ENCODE peak calls at places on chromosomes 13 and 19, in eight cellular contexts. One of them, this sample, is unnamed.

GRCh38 chr13:73602295-73602694 is 531.9 kb downstream of the KLF12 start:
- DNase-seq in HL-60: no peak
- DNase-seq in GM23338: peak; percentile 22
- DNase-seq in HFF-Myc: peak; percentile 2
- DNase-seq in psoas muscle: no peak
- DNase-seq in left ventricle myocardium inferior: no peak
- DNase-seq in astrocyte of the spinal cord: peak; percentile 19
- DNase-seq in aorta: no peak
- DNase-seq in this sample: peak; percentile 48

GRCh38 chr13:51714663-51715168 is 89.2 kb downstream of the DHRS12 start:
- DNase-seq in left ventricle myocardium inferior: no peak
- DNase-seq in psoas muscle: no peak
- DNase-seq in GM23338: no peak
- DNase-seq in HL-60: peak; percentile 49
- DNase-seq in aorta: no peak
- DNase-seq in HFF-Myc: no peak
- DNase-seq in astrocyte of the spinal cord: peak; percentile 64
- DNase-seq in this sample: no peak

GRCh38 chr19:49324801-49325491 is at the start of gene SLC6A16:
- DNase-seq in aorta: no peak
- DNase-seq in psoas muscle: no peak
- DNase-seq in HL-60: no peak
- DNase-seq in astrocyte of the spinal cord: no peak
- DNase-seq in left ventricle myocardium inferior: no peak
- DNase-seq in GM23338: no peak
- DNase-seq in HFF-Myc: no peak
- DNase-seq in this sample: no peak

GRCh38 chr19:52542984-52543664 is 15.7 kb downstream of the ZNF808 start:
- DNase-seq in aorta: no peak
- DNase-seq in psoas muscle: no peak
- DNase-seq in HFF-Myc: no peak
- DNase-seq in astrocyte of the spinal cord: no peak
- DNase-seq in left ventricle myocardium inferior: no peak
- DNase-seq in HL-60: peak; percentile 20
- DNase-seq in GM23338: no peak
- DNase-seq in this sample: no peak

GRCh38 chr13:99431927-99432636 is 69.2 kb upstream of the TM9SF2 start:
- DNase-seq in GM23338: no peak
- DNase-seq in aorta: no peak
- DNase-seq in HL-60: peak; percentile 43
- DNase-seq in HFF-Myc: no peak
- DNase-seq in left ventricle myocardium inferior: no peak
- DNase-seq in astrocyte of the spinal cord: no peak
- DNase-seq in psoas muscle: no peak
- DNase-seq in this sample: no peak

GRCh38 chr13:39051157-39051556 is 12.9 kb downstream of the NHLRC3 start:
- DNase-seq in aorta: no peak
- DNase-seq in HFF-Myc: no peak
- DNase-seq in psoas muscle: no peak
- DNase-seq in HL-60: no peak
- DNase-seq in astrocyte of the spinal cord: peak; percentile 59
- DNase-seq in left ventricle myocardium inferior: no peak
- DNase-seq in GM23338: peak; percentile 46
- DNase-seq in this sample: peak; percentile 80

GRCh38 chr19:772730-773436 is 22.0 kb downstream of the MISP start:
- DNase-seq in HL-60: no peak
- DNase-seq in HFF-Myc: no peak
- DNase-seq in GM23338: peak; percentile 72
- DNase-seq in astrocyte of the spinal cord: no peak
- DNase-seq in aorta: no peak
- DNase-seq in left ventricle myocardium inferior: no peak
- DNase-seq in psoas muscle: no peak
- DNase-seq in this sample: no peak

GRCh38 chr13:26425439-26426358 is 131.8 kb upstream of the WASF3 start:
- DNase-seq in astrocyte of the spinal cord: peak; percentile 8
- DNase-seq in psoas muscle: no peak
- DNase-seq in HFF-Myc: no peak
- DNase-seq in GM23338: no peak
- DNase-seq in HL-60: no peak
- DNase-seq in left ventricle myocardium inferior: no peak
- DNase-seq in aorta: no peak
- DNase-seq in this sample: no peak

GRCh38 chr13:40494513-40494912 is 171.9 kb downstream of the FOXO1 start:
- DNase-seq in psoas muscle: no peak
- DNase-seq in HL-60: no peak
- DNase-seq in GM23338: no peak
- DNase-seq in left ventricle myocardium inferior: no peak
- DNase-seq in HFF-Myc: no peak
- DNase-seq in astrocyte of the spinal cord: peak; percentile 22
- DNase-seq in aorta: no peak
- DNase-seq in this sample: no peak

GRCh38 chr19:54674021-54674617 is 11.3 kb downstream of the LILRB4 start:
- DNase-seq in aorta: no peak
- DNase-seq in astrocyte of the spinal cord: no peak
- DNase-seq in left ventricle myocardium inferior: no peak
- DNase-seq in psoas muscle: no peak
- DNase-seq in HL-60: peak; percentile 39
- DNase-seq in GM23338: peak; percentile 86
- DNase-seq in HFF-Myc: no peak
- DNase-seq in this sample: peak; percentile 61

GRCh38 chr13:101640797-101641400 is 188.4 kb downstream of the ITGBL1 start:
- DNase-seq in GM23338: no peak
- DNase-seq in psoas muscle: no peak
- DNase-seq in HL-60: no peak
- DNase-seq in astrocyte of the spinal cord: peak; percentile 76
- DNase-seq in aorta: no peak
- DNase-seq in HFF-Myc: peak; percentile 66
- DNase-seq in left ventricle myocardium inferior: no peak
- DNase-seq in this sample: peak; percentile 74

GRCh38 chr19:18373892-18374629 is 11.9 kb upstream of the GDF15 start:
- DNase-seq in psoas muscle: peak; percentile 94
- DNase-seq in GM23338: peak; percentile 96
- DNase-seq in aorta: peak; percentile 96
- DNase-seq in left ventricle myocardium inferior: peak; percentile 90
- DNase-seq in HFF-Myc: peak; percentile 96
- DNase-seq in HL-60: peak; percentile 85
- DNase-seq in astrocyte of the spinal cord: peak; percentile 99
- DNase-seq in this sample: peak; percentile 86

GRCh38 chr13:49374585-49375290 is 69.1 kb downstream of the CAB39L start:
- DNase-seq in left ventricle myocardium inferior: no peak
- DNase-seq in HL-60: no peak
- DNase-seq in GM23338: no peak
- DNase-seq in aorta: no peak
- DNase-seq in psoas muscle: no peak
- DNase-seq in HFF-Myc: no peak
- DNase-seq in astrocyte of the spinal cord: peak; percentile 75
- DNase-seq in this sample: peak; percentile 34

GRCh38 chr19:11494634-11495285 is 10.9 kb downstream of the ZNF653 start:
- DNase-seq in left ventricle myocardium inferior: no peak
- DNase-seq in HFF-Myc: no peak
- DNase-seq in GM23338: no peak
- DNase-seq in astrocyte of the spinal cord: no peak
- DNase-seq in psoas muscle: no peak
- DNase-seq in HL-60: no peak
- DNase-seq in aorta: no peak
- DNase-seq in this sample: no peak

GRCh38 chr19:4456566-4456842 is 1.1 kb downstream of the UBXN6 start:
- DNase-seq in psoas muscle: peak; percentile 19
- DNase-seq in left ventricle myocardium inferior: no peak
- DNase-seq in aorta: no peak
- DNase-seq in HL-60: no peak
- DNase-seq in GM23338: no peak
- DNase-seq in astrocyte of the spinal cord: peak; percentile 64
- DNase-seq in HFF-Myc: no peak
- DNase-seq in this sample: peak; percentile 76

GRCh38 chr13:101152184-101152583 is 264.1 kb downstream of the NALCN start:
- DNase-seq in aorta: no peak
- DNase-seq in psoas muscle: no peak
- DNase-seq in HFF-Myc: no peak
- DNase-seq in HL-60: no peak
- DNase-seq in GM23338: no peak
- DNase-seq in astrocyte of the spinal cord: no peak
- DNase-seq in left ventricle myocardium inferior: no peak
- DNase-seq in this sample: no peak

DNA sequence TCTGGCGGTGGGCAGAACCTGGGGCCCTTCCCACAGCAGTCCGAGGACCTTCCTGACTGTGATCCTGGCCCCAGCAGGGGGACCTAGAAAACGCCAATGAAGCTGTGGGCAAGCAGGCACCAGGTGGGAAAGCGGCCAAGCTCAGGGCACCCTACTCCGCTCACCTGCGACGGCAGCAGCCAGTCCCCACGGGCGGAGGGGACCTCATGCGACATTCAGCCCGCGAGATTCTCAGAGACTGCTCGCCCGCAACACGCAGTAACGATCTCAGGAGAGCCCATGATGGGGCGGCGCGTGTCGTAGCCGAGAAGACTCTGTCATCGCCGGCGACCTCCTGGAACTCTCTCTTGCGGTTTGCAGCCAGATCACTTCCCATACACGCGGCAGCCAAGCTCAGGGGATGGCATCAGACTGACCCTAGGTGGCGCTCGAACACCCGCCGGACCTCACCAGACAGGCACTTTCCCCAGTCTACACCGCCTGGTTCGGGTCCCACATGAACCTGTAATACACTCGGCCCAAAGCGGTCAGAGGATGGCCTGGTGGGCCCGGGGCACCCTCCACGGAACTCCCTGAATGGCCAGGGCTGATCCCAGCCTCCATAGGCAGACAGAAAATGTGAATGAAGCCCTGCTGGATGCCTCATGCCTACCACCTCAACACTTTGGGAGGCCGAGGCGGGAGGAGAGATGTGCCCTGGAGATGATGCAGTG is 26.5 kb downstream of the MAN2B1 start:
- DNase-seq in aorta: peak; percentile 94
- DNase-seq in astrocyte of the spinal cord: peak; percentile 71
- DNase-seq in HFF-Myc: peak; percentile 51
- DNase-seq in psoas muscle: peak; percentile 82
- DNase-seq in left ventricle myocardium inferior: peak; percentile 81
- DNase-seq in HL-60: peak; percentile 91
- DNase-seq in GM23338: peak; percentile 92
- DNase-seq in this sample: peak; percentile 87
- H3K4me3 ChIP-seq in aorta: no peak overlapping the region
- H3K4me3 ChIP-seq in astrocyte of the spinal cord: no peak overlapping the region
- H3K4me3 ChIP-seq in HFF-Myc: no peak overlapping the region
- H3K4me3 ChIP-seq in psoas muscle: peak overlapping the region; percentile 45
- H3K4me3 ChIP-seq in left ventricle myocardium inferior: peak overlapping the region; percentile 49
- H3K4me3 ChIP-seq in HL-60: no peak overlapping the region
- H3K4me3 ChIP-seq in GM23338: peak overlapping the region; percentile 53
- H3K4me3 ChIP-seq in this sample: no peak overlapping the region

DNA sequence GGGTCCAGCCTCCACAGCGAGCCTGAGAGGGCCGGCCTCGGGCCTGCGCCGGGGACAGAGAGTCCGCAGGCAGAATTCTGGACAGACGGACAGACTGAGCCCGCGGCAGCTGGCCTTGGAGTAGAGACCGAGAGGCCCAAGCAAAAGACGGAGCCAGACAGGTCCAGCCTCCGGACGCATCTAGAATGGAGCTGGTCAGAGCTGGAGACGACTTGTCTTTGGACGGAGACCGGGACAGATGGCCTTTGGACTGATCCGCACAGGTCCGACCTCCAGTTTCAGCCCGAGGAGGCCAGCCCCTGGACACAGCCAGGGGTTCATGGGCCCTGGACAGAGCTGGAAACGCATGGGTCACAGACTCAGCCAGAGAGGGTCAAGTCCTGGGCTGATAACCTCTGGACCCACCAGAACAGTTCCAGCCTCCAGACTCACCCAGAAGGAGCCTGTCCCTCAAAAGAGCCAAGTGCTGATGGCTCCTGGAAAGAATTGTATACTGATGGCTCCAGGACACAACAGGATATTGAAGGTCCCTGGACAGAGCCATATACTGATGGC is 490 bp downstream of the ITPKC start:
- DNase-seq in psoas muscle: no peak
- DNase-seq in left ventricle myocardium inferior: no peak
- DNase-seq in aorta: no peak
- DNase-seq in HFF-Myc: no peak
- DNase-seq in GM23338: no peak
- DNase-seq in HL-60: no peak
- DNase-seq in astrocyte of the spinal cord: no peak
- DNase-seq in this sample: no peak
- H3K4me3 ChIP-seq in psoas muscle: peak overlapping the region; percentile 76
- H3K4me3 ChIP-seq in left ventricle myocardium inferior: peak overlapping the region; percentile 85
- H3K4me3 ChIP-seq in aorta: peak overlapping the region; percentile 84
- H3K4me3 ChIP-seq in HFF-Myc: peak overlapping the region; percentile 69
- H3K4me3 ChIP-seq in GM23338: peak overlapping the region; percentile 99
- H3K4me3 ChIP-seq in HL-60: peak overlapping the region; percentile 74
- H3K4me3 ChIP-seq in astrocyte of the spinal cord: peak overlapping the region; percentile 83
- H3K4me3 ChIP-seq in this sample: peak overlapping the region; percentile 68

DNA sequence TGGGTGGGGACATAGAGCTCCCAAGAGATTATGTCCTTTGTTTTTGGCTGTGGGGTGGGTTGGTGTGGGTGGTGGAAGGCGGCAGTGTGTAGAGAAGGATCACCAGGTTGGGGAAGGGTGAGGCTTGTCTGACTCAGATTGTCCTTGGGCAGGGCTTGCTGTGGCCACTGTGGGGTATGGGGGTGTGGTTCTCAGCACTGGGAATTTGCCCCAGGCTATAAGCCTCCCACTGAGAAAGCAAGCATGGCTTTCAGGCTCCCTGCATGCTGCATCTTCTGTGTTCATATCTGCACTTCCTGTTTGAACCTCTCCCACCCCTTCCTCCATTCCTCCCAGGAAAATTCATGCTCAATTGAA is 34.9 kb downstream of the DNAJC15 start:
- DNase-seq in left ventricle myocardium inferior: no peak
- DNase-seq in aorta: no peak
- DNase-seq in GM23338: no peak
- DNase-seq in HFF-Myc: peak; percentile 79
- DNase-seq in psoas muscle: no peak
- DNase-seq in astrocyte of the spinal cord: peak; percentile 87
- DNase-seq in HL-60: no peak
- DNase-seq in this sample: peak; percentile 72
- H3K4me3 ChIP-seq in left ventricle myocardium inferior: peak overlapping the region; percentile 17
- H3K4me3 ChIP-seq in aorta: no peak overlapping the region
- H3K4me3 ChIP-seq in GM23338: no peak overlapping the region
- H3K4me3 ChIP-seq in HFF-Myc: no peak overlapping the region
- H3K4me3 ChIP-seq in psoas muscle: no peak overlapping the region
- H3K4me3 ChIP-seq in astrocyte of the spinal cord: no peak overlapping the region
- H3K4me3 ChIP-seq in HL-60: no peak overlapping the region
- H3K4me3 ChIP-seq in this sample: no peak overlapping the region

DNA sequence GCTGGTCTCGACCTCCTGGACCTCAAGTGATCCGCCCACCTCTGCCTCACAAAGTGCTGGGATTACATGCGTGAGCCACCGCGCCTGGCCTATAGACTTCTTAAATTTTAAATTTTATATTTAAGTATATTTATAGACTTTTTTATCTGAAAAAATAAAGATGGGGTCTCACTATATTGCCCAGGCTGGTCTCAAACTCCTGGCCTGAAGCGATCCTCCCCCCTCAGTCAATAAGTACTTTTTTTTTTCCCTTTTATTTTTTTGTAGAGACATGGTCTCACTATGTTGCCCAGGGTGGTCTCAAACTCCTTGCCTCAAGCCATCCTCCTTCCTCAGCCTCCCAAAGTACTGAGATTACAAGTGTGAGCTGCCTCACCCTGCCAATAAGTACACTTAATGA is 1.9 kb downstream of the SERTAD1 start:
- DNase-seq in GM23338: no peak
- DNase-seq in HFF-Myc: no peak
- DNase-seq in HL-60: no peak
- DNase-seq in astrocyte of the spinal cord: no peak
- DNase-seq in aorta: no peak
- DNase-seq in psoas muscle: no peak
- DNase-seq in left ventricle myocardium inferior: no peak
- DNase-seq in this sample: no peak
- H3K4me3 ChIP-seq in GM23338: no peak overlapping the region
- H3K4me3 ChIP-seq in HFF-Myc: peak overlapping the region; percentile 88
- H3K4me3 ChIP-seq in HL-60: no peak overlapping the region
- H3K4me3 ChIP-seq in astrocyte of the spinal cord: peak overlapping the region; percentile 71
- H3K4me3 ChIP-seq in aorta: no peak overlapping the region
- H3K4me3 ChIP-seq in psoas muscle: peak overlapping the region; percentile 88
- H3K4me3 ChIP-seq in left ventricle myocardium inferior: peak overlapping the region; percentile 97
- H3K4me3 ChIP-seq in this sample: no peak overlapping the region